ENCODE peak calls at places on chromosomes 11 and 22, in nine cellular contexts. One of them, this sample, is unnamed.

GRCh38 chr22:50319503-50319951 is 7.3 kb downstream of the DENND6B start:
- DNase-seq in endothelial cell: no peak
- DNase-seq in K562: no peak
- DNase-seq in astrocyte of the spinal cord: no peak
- DNase-seq in HFF-Myc: no peak
- DNase-seq in heart right ventricle: no peak
- DNase-seq in fibroblast of lung: no peak
- DNase-seq in coronary artery: no peak
- DNase-seq in mesothelial cell of epicardium: no peak
- DNase-seq in this sample: no peak

GRCh38 chr11:124801014-124801413 is 808 bp upstream of the MSANTD2 start:
- DNase-seq in mesothelial cell of epicardium: no peak
- DNase-seq in heart right ventricle: no peak
- DNase-seq in coronary artery: no peak
- DNase-seq in HFF-Myc: no peak
- DNase-seq in astrocyte of the spinal cord: no peak
- DNase-seq in fibroblast of lung: peak; percentile 66
- DNase-seq in endothelial cell: no peak
- DNase-seq in K562: no peak
- DNase-seq in this sample: peak; percentile 49

GRCh38 chr11:63888170-63889086 is 28.5 kb downstream of the RCOR2 start:
- DNase-seq in fibroblast of lung: peak; percentile 38
- DNase-seq in heart right ventricle: no peak
- DNase-seq in HFF-Myc: no peak
- DNase-seq in mesothelial cell of epicardium: no peak
- DNase-seq in coronary artery: no peak
- DNase-seq in endothelial cell: peak; percentile 40
- DNase-seq in K562: peak; percentile 89
- DNase-seq in astrocyte of the spinal cord: peak; percentile 49
- DNase-seq in this sample: peak; percentile 87

GRCh38 chr11:26088391-26088790 is 243.5 kb upstream of the ANO3 start:
- DNase-seq in mesothelial cell of epicardium: no peak
- DNase-seq in heart right ventricle: no peak
- DNase-seq in fibroblast of lung: peak; percentile 56
- DNase-seq in K562: no peak
- DNase-seq in endothelial cell: no peak
- DNase-seq in coronary artery: no peak
- DNase-seq in HFF-Myc: no peak
- DNase-seq in astrocyte of the spinal cord: peak; percentile 38
- DNase-seq in this sample: peak; percentile 74

GRCh38 chr11:18974192-18974591 is 35.0 kb upstream of the MRGPRX1 start:
- DNase-seq in HFF-Myc: no peak
- DNase-seq in astrocyte of the spinal cord: no peak
- DNase-seq in endothelial cell: no peak
- DNase-seq in heart right ventricle: no peak
- DNase-seq in mesothelial cell of epicardium: no peak
- DNase-seq in fibroblast of lung: no peak
- DNase-seq in K562: no peak
- DNase-seq in coronary artery: no peak
- DNase-seq in this sample: no peak

GRCh38 chr11:72483412-72484186 is 49.3 kb upstream of the CLPB start:
- DNase-seq in mesothelial cell of epicardium: no peak
- DNase-seq in fibroblast of lung: peak; percentile 63
- DNase-seq in heart right ventricle: no peak
- DNase-seq in HFF-Myc: peak; percentile 20
- DNase-seq in K562: no peak
- DNase-seq in endothelial cell: peak; percentile 6
- DNase-seq in astrocyte of the spinal cord: peak; percentile 24
- DNase-seq in coronary artery: no peak
- DNase-seq in this sample: peak; percentile 56

GRCh38 chr11:119525855-119526196 is 102.9 kb upstream of the THY1 start:
- DNase-seq in astrocyte of the spinal cord: no peak
- DNase-seq in HFF-Myc: no peak
- DNase-seq in coronary artery: no peak
- DNase-seq in K562: no peak
- DNase-seq in heart right ventricle: no peak
- DNase-seq in fibroblast of lung: no peak
- DNase-seq in mesothelial cell of epicardium: no peak
- DNase-seq in endothelial cell: no peak
- DNase-seq in this sample: no peak

GRCh38 chr22:17943533-17944204 is 80.7 kb downstream of the MICAL3 start:
- DNase-seq in coronary artery: no peak
- DNase-seq in mesothelial cell of epicardium: no peak
- DNase-seq in heart right ventricle: no peak
- DNase-seq in fibroblast of lung: no peak
- DNase-seq in HFF-Myc: no peak
- DNase-seq in endothelial cell: no peak
- DNase-seq in K562: no peak
- DNase-seq in astrocyte of the spinal cord: no peak
- DNase-seq in this sample: no peak

GRCh38 chr11:108592591-108593213 is 866 bp downstream of the EXPH5 start:
- DNase-seq in HFF-Myc: no peak
- DNase-seq in endothelial cell: peak; percentile 12
- DNase-seq in astrocyte of the spinal cord: no peak
- DNase-seq in heart right ventricle: peak; percentile 19
- DNase-seq in mesothelial cell of epicardium: peak; percentile 62
- DNase-seq in coronary artery: no peak
- DNase-seq in fibroblast of lung: no peak
- DNase-seq in K562: peak; percentile 62
- DNase-seq in this sample: peak; percentile 32

GRCh38 chr11:32584921-32585320 is 1.3 kb downstream of the EIF3M start:
- DNase-seq in heart right ventricle: no peak
- DNase-seq in K562: peak; percentile 45
- DNase-seq in coronary artery: no peak
- DNase-seq in endothelial cell: no peak
- DNase-seq in astrocyte of the spinal cord: no peak
- DNase-seq in fibroblast of lung: no peak
- DNase-seq in mesothelial cell of epicardium: no peak
- DNase-seq in HFF-Myc: no peak
- DNase-seq in this sample: no peak

GRCh38 chr11:102284008-102284407 is 33.3 kb upstream of the BIRC3 start:
- DNase-seq in heart right ventricle: no peak
- DNase-seq in endothelial cell: no peak
- DNase-seq in K562: no peak
- DNase-seq in fibroblast of lung: no peak
- DNase-seq in astrocyte of the spinal cord: no peak
- DNase-seq in HFF-Myc: no peak
- DNase-seq in coronary artery: no peak
- DNase-seq in mesothelial cell of epicardium: no peak
- DNase-seq in this sample: no peak

GRCh38 chr11:88068848-88069554 is 106.2 kb downstream of the RAB38 start:
- DNase-seq in HFF-Myc: no peak
- DNase-seq in fibroblast of lung: no peak
- DNase-seq in coronary artery: no peak
- DNase-seq in K562: no peak
- DNase-seq in mesothelial cell of epicardium: no peak
- DNase-seq in heart right ventricle: no peak
- DNase-seq in endothelial cell: no peak
- DNase-seq in astrocyte of the spinal cord: no peak
- DNase-seq in this sample: no peak

GRCh38 chr22:37202001-37202555 is 10.2 kb downstream of the SSTR3 start:
- DNase-seq in astrocyte of the spinal cord: no peak
- DNase-seq in HFF-Myc: no peak
- DNase-seq in heart right ventricle: no peak
- DNase-seq in fibroblast of lung: no peak
- DNase-seq in mesothelial cell of epicardium: no peak
- DNase-seq in coronary artery: no peak
- DNase-seq in K562: no peak
- DNase-seq in endothelial cell: no peak
- DNase-seq in this sample: no peak

GRCh38 chr11:8201524-8202365 is 32.9 kb upstream of the RIC3 start:
- DNase-seq in K562: no peak
- DNase-seq in fibroblast of lung: no peak
- DNase-seq in HFF-Myc: no peak
- DNase-seq in coronary artery: no peak
- DNase-seq in astrocyte of the spinal cord: no peak
- DNase-seq in mesothelial cell of epicardium: no peak
- DNase-seq in endothelial cell: no peak
- DNase-seq in heart right ventricle: no peak
- DNase-seq in this sample: no peak

DNA sequence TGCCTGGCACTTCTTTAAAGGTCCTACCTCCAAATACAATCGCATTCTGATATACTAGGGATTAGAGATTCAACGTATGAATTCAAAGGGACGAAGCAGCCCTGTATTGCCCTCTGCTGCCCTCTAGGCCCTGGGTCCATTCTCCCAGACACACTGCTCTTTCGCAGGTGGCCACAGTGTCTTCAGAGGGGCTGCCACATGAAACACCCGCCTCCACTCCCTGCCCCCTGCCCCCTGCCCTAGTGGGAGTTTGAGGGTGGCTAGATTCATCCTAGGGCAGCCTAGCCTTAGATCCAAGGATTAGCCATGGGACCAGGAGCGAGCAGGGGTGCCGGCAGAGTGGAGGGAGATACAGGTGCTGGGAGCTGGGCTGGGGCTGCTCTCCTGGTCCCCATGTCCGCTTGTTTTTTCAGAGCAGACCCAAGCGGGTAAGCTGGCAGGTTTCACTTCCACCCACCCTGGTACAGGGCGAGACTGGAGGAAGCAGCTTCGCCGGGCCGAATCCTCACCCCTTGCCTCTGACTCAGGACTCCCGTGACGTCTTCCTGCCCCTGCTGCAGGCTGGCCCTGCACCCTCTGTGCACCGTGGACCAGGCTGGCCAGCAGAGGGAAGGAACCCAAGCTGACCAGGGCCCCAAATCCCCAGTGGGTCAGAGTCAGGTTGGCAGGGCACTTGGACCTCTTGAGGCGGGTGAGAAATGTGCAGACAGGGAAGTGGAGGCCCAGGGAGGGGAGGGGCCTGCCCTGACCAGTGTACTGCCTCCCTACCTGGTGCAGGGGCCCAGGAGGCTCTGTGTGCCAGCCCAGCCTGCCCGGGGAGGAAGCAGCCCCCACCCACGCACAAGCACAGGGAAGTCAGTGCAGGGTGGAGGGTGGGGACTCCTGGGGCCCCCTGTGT is 28.4 kb upstream of the HMOX1 start:
- DNase-seq in K562: peak; percentile 39
- DNase-seq in HFF-Myc: no peak
- DNase-seq in coronary artery: peak; percentile 87
- DNase-seq in heart right ventricle: peak; percentile 65
- DNase-seq in fibroblast of lung: no peak
- DNase-seq in astrocyte of the spinal cord: no peak
- DNase-seq in mesothelial cell of epicardium: no peak
- DNase-seq in endothelial cell: peak; percentile 49
- DNase-seq in this sample: no peak
- TF ChIP-seq CTCF in K562: peak; percentile 47
- TF ChIP-seq CTCF in HFF-Myc: no peak
- TF ChIP-seq CTCF in coronary artery: no peak
- TF ChIP-seq CTCF in heart right ventricle: peak; percentile 41
- TF ChIP-seq CTCF in fibroblast of lung: no peak
- TF ChIP-seq CTCF in astrocyte of the spinal cord: no peak
- TF ChIP-seq CTCF in mesothelial cell of epicardium: no peak
- TF ChIP-seq CTCF in endothelial cell: no peak
- TF ChIP-seq CTCF in this sample: no peak

GRCh38 chr11:123431619-123432018 is 1.6 kb downstream of the GRAMD1B start:
- DNase-seq in coronary artery: no peak
- DNase-seq in heart right ventricle: no peak
- DNase-seq in HFF-Myc: no peak
- DNase-seq in K562: no peak
- DNase-seq in mesothelial cell of epicardium: no peak
- DNase-seq in astrocyte of the spinal cord: peak; percentile 10
- DNase-seq in fibroblast of lung: no peak
- DNase-seq in endothelial cell: no peak
- DNase-seq in this sample: no peak

GRCh38 chr11:123430736-123431356 is 777 bp downstream of the GRAMD1B start:
- DNase-seq in heart right ventricle: peak; percentile 67
- DNase-seq in astrocyte of the spinal cord: peak; percentile 60
- DNase-seq in mesothelial cell of epicardium: peak; percentile 44
- DNase-seq in endothelial cell: peak; percentile 68
- DNase-seq in K562: no peak
- DNase-seq in fibroblast of lung: peak; percentile 12
- DNase-seq in coronary artery: no peak
- DNase-seq in HFF-Myc: no peak
- DNase-seq in this sample: peak; percentile 1

GRCh38 chr11:123437236-123437979 is 7.3 kb downstream of the GRAMD1B start:
- DNase-seq in fibroblast of lung: no peak
- DNase-seq in HFF-Myc: no peak
- DNase-seq in astrocyte of the spinal cord: no peak
- DNase-seq in K562: no peak
- DNase-seq in coronary artery: no peak
- DNase-seq in heart right ventricle: no peak
- DNase-seq in mesothelial cell of epicardium: no peak
- DNase-seq in endothelial cell: no peak
- DNase-seq in this sample: no peak

GRCh38 chr11:123434911-123435310 is 4.8 kb downstream of the GRAMD1B start:
- DNase-seq in heart right ventricle: no peak
- DNase-seq in astrocyte of the spinal cord: no peak
- DNase-seq in endothelial cell: no peak
- DNase-seq in mesothelial cell of epicardium: no peak
- DNase-seq in fibroblast of lung: no peak
- DNase-seq in coronary artery: no peak
- DNase-seq in K562: no peak
- DNase-seq in HFF-Myc: no peak
- DNase-seq in this sample: no peak

GRCh38 chr11:123434262-123434661 is 4.2 kb downstream of the GRAMD1B start:
- DNase-seq in HFF-Myc: no peak
- DNase-seq in coronary artery: no peak
- DNase-seq in endothelial cell: peak; percentile 31
- DNase-seq in fibroblast of lung: no peak
- DNase-seq in heart right ventricle: no peak
- DNase-seq in K562: peak; percentile 17
- DNase-seq in mesothelial cell of epicardium: no peak
- DNase-seq in astrocyte of the spinal cord: peak; percentile 17
- DNase-seq in this sample: no peak
- TF ChIP-seq CTCF in HFF-Myc: peak; percentile 18
- TF ChIP-seq CTCF in coronary artery: no peak
- TF ChIP-seq CTCF in endothelial cell: peak; percentile 24
- TF ChIP-seq CTCF in fibroblast of lung: no peak
- TF ChIP-seq CTCF in heart right ventricle: peak; percentile 17
- TF ChIP-seq CTCF in K562: no peak
- TF ChIP-seq CTCF in mesothelial cell of epicardium: no peak
- TF ChIP-seq CTCF in astrocyte of the spinal cord: peak; percentile 32
- TF ChIP-seq CTCF in this sample: no peak

DNA sequence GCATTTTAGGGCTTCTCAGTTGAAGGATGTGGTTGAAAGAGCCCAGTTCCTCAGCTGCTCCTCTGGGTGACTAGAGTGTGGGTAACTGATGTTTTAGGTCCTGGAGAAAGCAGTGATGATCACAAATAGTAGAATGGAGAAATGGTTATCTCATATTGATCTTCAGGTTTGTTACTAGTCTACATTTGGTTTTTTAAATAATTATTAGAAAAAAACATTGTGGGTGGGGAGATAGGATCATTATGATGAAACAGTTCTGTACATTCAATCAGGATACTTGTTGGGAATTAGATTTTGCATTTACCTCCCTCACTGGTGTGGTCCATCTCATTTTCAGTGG is 24.9 kb downstream of the SREBF2 start:
- DNase-seq in endothelial cell: no peak
- DNase-seq in coronary artery: no peak
- DNase-seq in mesothelial cell of epicardium: no peak
- DNase-seq in fibroblast of lung: no peak
- DNase-seq in K562: no peak
- DNase-seq in heart right ventricle: no peak
- DNase-seq in HFF-Myc: no peak
- DNase-seq in astrocyte of the spinal cord: no peak
- DNase-seq in this sample: no peak
- TF ChIP-seq CTCF in endothelial cell: no peak
- TF ChIP-seq CTCF in coronary artery: no peak
- TF ChIP-seq CTCF in mesothelial cell of epicardium: no peak
- TF ChIP-seq CTCF in fibroblast of lung: no peak
- TF ChIP-seq CTCF in K562: no peak
- TF ChIP-seq CTCF in heart right ventricle: no peak
- TF ChIP-seq CTCF in HFF-Myc: no peak
- TF ChIP-seq CTCF in astrocyte of the spinal cord: no peak
- TF ChIP-seq CTCF in this sample: no peak

GRCh38 chr11:77250881-77251640 is 50.4 kb downstream of the GDPD4 start:
- DNase-seq in endothelial cell: no peak
- DNase-seq in mesothelial cell of epicardium: no peak
- DNase-seq in heart right ventricle: no peak
- DNase-seq in K562: no peak
- DNase-seq in coronary artery: no peak
- DNase-seq in fibroblast of lung: peak; percentile 46
- DNase-seq in astrocyte of the spinal cord: peak; percentile 63
- DNase-seq in HFF-Myc: peak; percentile 20
- DNase-seq in this sample: peak; percentile 88
- TF ChIP-seq CTCF in endothelial cell: no peak
- TF ChIP-seq CTCF in mesothelial cell of epicardium: no peak
- TF ChIP-seq CTCF in heart right ventricle: no peak
- TF ChIP-seq CTCF in K562: no peak
- TF ChIP-seq CTCF in coronary artery: no peak
- TF ChIP-seq CTCF in fibroblast of lung: no peak
- TF ChIP-seq CTCF in astrocyte of the spinal cord: no peak
- TF ChIP-seq CTCF in HFF-Myc: no peak
- TF ChIP-seq CTCF in this sample: no peak

This sample was measured in mammary epithelial cell.